ENCODE peak calls at places on chromosome 4, in five cellular contexts. K is esophagus squamous epithelium, B is cardiac muscle cell, J is LoVo, T is right lobe of liver. M is an unnamed sample.
A peak's percentile ranks its signal among the peaks of the same experiment; 100 is the strongest.

GRCh38 chr4:176794151-176794550 is 1.4 kb upstream of the VEGFC start:
- DNase-seq in K (no peak), B (no peak), J (no peak), T (no peak), M (no peak)

GRCh38 chr4:41176357-41176756 is 38.0 kb downstream of the APBB2 start:
- DNase-seq in K (no peak), B (no peak), J (no peak), T (no peak), M (no peak)

GRCh38 chr4:26780524-26780923 is 80.1 kb upstream of the STIM2 start:
- DNase-seq in K (no peak), B (no peak), J (no peak), T (no peak), M (no peak)

GRCh38 chr4:26239796-26240195 is 81.0 kb upstream of the RBPJ start:
- DNase-seq in K (no peak), B (no peak), J (no peak), T (no peak), M (no peak)

GRCh38 chr4:131974730-131975129 is 1174.4 kb upstream of the PCDH10 start:
- DNase-seq in K (no peak), B (no peak), J (no peak), T (no peak), M (no peak)

GRCh38 chr4:175427751-175428150 is 384.3 kb downstream of the GPM6A start:
- DNase-seq in K (no peak), B (no peak), J (no peak), T (no peak), M (no peak)

GRCh38 chr4:10117424-10118354 is 1.1 kb upstream of the WDR1 start:
- DNase-seq in K (no peak), B (no peak), J (no peak), T (no peak), M (no peak)

GRCh38 chr4:19993222-19993621 is 258.5 kb upstream of the SLIT2 start:
- DNase-seq in K (no peak), B (no peak), J (no peak), T (no peak), M (no peak)

GRCh38 chr4:153465583-153465921 is 608 bp upstream of the TMEM131L start:
- DNase-seq in K (peak; percentile 23), B (peak; percentile 52), J (no peak), T (peak; percentile 70), M (peak; percentile 41)

GRCh38 chr4:123399638-123400358 is 3.2 kb downstream of the SPRY1 start:
- DNase-seq in K (no peak), B (peak; percentile 28), J (no peak), T (no peak), M (peak; percentile 46)

GRCh38 chr4:22869235-22869634 is 176.5 kb downstream of the GBA3 start:
- DNase-seq in K (no peak), B (no peak), J (no peak), T (no peak), M (no peak)

M was measured in small intestine.